ENCODE peak calls at places on chromosomes 6 and 20, in five cellular contexts. U, N, E, Z and S are unnamed samples.

GRCh38 chr20:16978497-16978896 is 230.3 kb downstream of the OTOR start:
- DNase-seq in U (no peak), E (no peak), N (no peak), Z (no peak), S (no peak)

GRCh38 chr20:38125157-38126056 is 39.7 kb downstream of the TGM2 start:
- DNase-seq in E (no peak), U (no peak), Z (no peak), N (peak), S (no peak)

GRCh38 chr6:124854338-124854922 is 107.8 kb upstream of the RNF217 start:
- DNase-seq in Z (no peak), U (no peak), N (no peak), E (peak), S (no peak)

GRCh38 chr6:4809999-4810918 is 34.1 kb downstream of the CDYL start:
- DNase-seq in E (peak), U (no peak), N (no peak), Z (no peak), S (no peak)

GRCh38 chr20:47466193-47466592 is 35.5 kb upstream of the NCOA3 start:
- DNase-seq in U (no peak), Z (no peak), N (no peak), E (no peak), S (no peak)

GRCh38 chr6:161079566-161080262 is 88.1 kb downstream of the MAP3K4 start:
- DNase-seq in N (no peak), E (peak), U (no peak), Z (no peak), S (no peak)

GRCh38 chr20:11140359-11140758 is 466.6 kb upstream of the JAG1 start:
- DNase-seq in E (peak), N (no peak), Z (no peak), U (no peak), S (no peak)

GRCh38 chr6:149033454-149034241 is 283.9 kb upstream of the TAB2 start:
- DNase-seq in E (no peak), U (no peak), Z (no peak), N (no peak), S (no peak)

GRCh38 chr6:73049971-73050594 is 175.2 kb downstream of the KHDC1L start:
- DNase-seq in N (no peak), E (no peak), U (no peak), Z (no peak), S (no peak)

GRCh38 chr6:116779569-116780164 is 14.1 kb upstream of the FAM162B start:
- DNase-seq in Z (no peak), E (peak), N (no peak), U (no peak), S (no peak)

GRCh38 chr6:145544031-145544430 is 191.3 kb downstream of the EPM2A start:
- DNase-seq in N (no peak), Z (no peak), U (no peak), E (peak), S (no peak)

GRCh38 chr6:47484616-47485015 is 7.0 kb downstream of the CD2AP start:
- DNase-seq in N (no peak), E (no peak), Z (no peak), U (no peak), S (no peak)

GRCh38 chr6:63904844-63905243 is 269.2 kb downstream of the PHF3 start:
- DNase-seq in E (peak), N (no peak), U (no peak), Z (peak), S (no peak)

GRCh38 chr20:58293453-58293852 is 16.1 kb upstream of the RAB22A start:
- DNase-seq in E (no peak), Z (peak), U (no peak), N (no peak), S (peak)

GRCh38 chr6:165178056-165178455 is 131.3 kb downstream of the C6orf118 start:
- DNase-seq in N (no peak), Z (no peak), E (peak), U (no peak), S (no peak)

DNA sequence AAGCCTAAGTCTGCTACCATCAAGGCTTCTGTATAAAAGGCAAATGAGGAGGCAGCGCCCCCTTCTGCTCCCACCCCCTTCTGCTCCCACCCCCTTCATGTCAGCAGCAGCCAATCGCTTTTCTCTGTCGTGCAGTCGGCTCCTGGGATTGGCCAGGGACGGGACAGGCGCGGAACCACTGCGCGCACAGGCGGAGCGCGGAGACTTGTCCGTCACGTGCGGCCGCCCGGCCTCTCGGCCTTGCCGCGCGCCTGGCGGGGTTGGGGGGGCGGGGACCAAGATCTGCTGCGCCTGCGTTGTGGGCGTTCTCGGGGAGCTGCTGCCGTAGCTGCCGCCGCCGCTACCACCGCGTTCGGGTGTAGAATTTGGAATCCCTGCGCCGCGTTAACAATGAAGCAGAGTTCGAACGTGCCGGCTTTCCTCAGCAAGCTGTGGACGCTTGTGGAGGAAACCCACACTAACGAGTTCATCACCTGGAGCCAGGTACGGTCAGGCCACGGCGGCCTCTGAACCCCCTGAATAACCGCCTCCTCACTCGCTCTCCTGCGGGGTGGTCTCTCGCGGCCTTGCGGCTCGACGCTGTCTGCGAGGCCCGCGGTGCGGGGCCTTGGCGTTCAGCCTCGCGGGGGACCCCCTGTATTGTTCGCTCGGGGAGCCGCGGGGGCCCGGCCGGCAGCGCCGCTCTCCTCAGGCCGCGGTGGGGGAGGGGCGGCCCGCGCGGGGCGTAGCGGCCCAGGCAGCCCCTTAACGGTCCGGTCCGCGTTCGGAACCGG is at the start of gene HSF2:
- DNase-seq in N (peak), Z (peak), E (peak), U (peak), S (peak)
- TF ChIP-seq CTCF in N (no peak), Z (peak), E (no peak), U (no peak), S (no peak)

GRCh38 chr6:105790635-105791034 is 295.5 kb upstream of the PRDM1 start:
- DNase-seq in E (no peak), Z (no peak), N (no peak), U (no peak), S (no peak)
- TF ChIP-seq CTCF in E (no peak), Z (no peak), N (no peak), U (no peak), S (no peak)

DNA sequence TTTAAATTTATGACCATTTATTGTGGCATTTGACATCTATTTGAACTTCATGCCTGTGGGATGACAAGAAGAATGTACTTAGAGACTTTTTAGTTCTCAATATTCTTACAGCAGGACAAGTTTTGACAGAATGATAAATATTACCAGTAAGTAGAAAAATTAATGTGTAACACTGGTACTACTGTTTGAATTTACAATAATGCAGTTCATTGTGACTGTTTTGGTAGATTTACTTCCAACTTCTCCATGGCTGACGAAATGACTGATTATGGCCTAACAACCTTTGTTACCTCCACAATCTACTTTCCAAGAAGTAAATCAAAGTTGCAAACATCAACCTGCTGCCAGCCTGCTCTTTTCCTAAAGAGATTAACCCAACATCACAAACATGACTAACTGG is 38.5 kb downstream of the PAK5 start:
- DNase-seq in Z (no peak), E (no peak), N (no peak), U (no peak), S (no peak)
- TF ChIP-seq CTCF in Z (no peak), E (no peak), N (no peak), U (no peak), S (no peak)

DNA sequence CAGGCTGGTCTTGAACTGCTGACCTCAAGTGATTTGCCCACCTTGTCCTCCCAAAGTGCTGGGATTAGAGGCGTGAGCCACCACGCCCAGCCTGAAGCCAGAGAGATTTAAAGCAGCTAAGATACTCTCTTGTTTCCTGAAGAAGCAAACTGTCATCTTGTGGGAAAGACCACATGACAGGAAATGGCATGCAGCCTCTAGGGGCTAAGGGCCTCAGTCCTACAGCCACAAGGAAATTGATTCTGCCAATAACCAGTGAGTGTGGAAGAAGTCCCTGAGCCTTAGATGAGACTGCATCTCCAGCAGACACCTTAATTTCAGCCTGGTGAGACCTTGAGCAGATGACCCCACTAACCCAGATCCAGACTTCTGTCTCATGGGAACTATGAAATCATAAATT is 40.9 kb downstream of the KIZ start:
- DNase-seq in U (no peak), Z (no peak), N (no peak), E (no peak), S (no peak)
- TF ChIP-seq CTCF in U (no peak), Z (no peak), N (no peak), E (no peak), S (no peak)

DNA sequence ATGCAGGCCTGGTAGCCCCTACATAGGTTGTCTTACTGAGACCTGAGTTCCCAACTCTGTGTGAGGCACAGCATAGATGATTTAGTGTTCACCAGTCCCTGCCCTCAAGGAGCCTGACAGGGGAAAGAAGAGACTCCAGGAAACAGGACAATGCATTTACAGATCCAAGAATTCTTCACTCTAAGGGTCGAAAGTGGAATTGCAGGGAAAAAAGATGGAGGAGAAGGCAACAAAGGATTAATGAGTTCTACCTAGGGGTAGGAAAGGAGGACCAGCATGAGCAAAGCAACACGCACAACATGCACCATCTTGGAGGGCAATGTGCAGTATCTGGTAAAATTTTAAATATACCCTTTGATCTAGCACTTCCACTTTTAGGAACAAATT is 5.9 kb downstream of the SPAG4 start:
- DNase-seq in N (no peak), U (no peak), Z (no peak), E (no peak), S (no peak)
- TF ChIP-seq CTCF in N (no peak), U (no peak), Z (peak), E (no peak), S (peak)

DNA sequence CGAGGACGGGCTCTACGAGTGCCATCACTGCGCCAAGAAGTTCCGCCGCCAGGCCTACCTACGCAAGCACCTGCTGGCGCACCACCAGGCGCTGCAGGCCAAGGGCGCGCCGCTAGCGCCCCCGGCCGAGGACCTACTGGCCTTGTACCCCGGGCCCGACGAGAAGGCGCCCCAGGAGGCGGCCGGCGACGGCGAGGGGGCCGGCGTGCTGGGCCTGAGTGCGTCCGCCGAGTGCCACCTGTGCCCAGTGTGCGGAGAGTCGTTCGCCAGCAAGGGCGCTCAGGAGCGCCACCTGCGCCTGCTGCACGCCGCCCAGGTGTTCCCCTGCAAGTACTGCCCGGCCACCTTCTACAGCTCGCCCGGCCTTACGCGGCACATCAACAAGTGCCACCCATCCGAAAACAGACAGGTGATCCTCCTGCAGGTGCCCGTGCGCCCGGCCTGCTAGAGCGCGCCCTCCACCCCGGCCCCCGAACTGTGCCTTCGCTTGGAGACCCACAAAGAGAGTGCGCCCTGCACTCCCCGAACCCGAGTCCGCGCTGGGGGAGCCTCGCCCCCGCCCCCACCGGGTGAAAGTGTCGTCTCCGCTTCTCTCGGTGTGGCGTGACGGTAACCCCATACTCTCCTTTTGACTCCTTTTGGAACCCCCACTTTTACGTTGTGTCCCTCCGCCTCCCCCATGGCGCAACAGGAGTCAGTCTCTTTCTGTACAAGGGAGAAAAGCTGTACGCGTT is 1.6 kb downstream of the INSM1 start:
- DNase-seq in E (no peak), U (no peak), N (no peak), Z (no peak), S (no peak)
- TF ChIP-seq CTCF in E (no peak), U (no peak), N (no peak), Z (no peak), S (peak)

GRCh38 chr6:152273638-152274037 is 363.5 kb downstream of the SYNE1 start:
- DNase-seq in N (no peak), E (no peak), Z (no peak), U (no peak), S (no peak)
- TF ChIP-seq CTCF in N (no peak), E (no peak), Z (no peak), U (no peak), S (no peak)

DNA sequence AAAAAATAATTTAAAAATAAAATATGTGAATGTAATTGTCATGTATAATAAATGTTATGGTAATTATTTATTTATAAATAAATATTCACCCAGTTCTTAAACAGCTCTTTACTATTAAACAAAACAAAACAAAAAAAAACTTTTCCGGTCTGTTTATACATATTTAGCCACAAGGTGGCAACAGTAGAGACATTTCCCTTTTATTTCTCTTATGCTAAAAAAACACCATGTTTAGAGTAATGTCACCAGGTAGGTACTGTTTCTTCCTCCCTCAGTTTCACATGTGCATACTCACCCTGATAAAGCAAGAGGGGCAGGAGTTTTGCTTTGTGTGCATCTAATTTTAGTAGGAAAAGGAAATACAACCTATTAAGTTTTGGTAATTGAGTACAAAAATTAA is 610.4 kb upstream of the IMPG1 start:
- DNase-seq in E (peak), U (no peak), N (no peak), Z (no peak), S (no peak)
- TF ChIP-seq CTCF in E (peak), U (no peak), N (no peak), Z (peak), S (peak)

GRCh38 chr20:603116-603640 is 6.9 kb downstream of the TCF15 start:
- DNase-seq in N (peak), Z (no peak), U (no peak), E (no peak), S (no peak)
- TF ChIP-seq CTCF in N (no peak), Z (no peak), U (no peak), E (no peak), S (no peak)